ENCODE peak calls at places on chromosomes 4 and X, in eight cellular contexts. P is breast epithelium; L is brain microvascular endothelial cell; Q is foreskin keratinocyte; X is astrocyte of the spinal cord; W is CD4-positive, alpha-beta T cell; R is GM13976; H is A549. A is an unnamed sample.
A peak's percentile ranks its signal among the peaks of the same experiment; 100 is the strongest.

GRCh38 chr4:183554878-183555585 is 50.2 kb downstream of the ING2 start:
- DNase-seq in P (no peak), L (no peak), Q (no peak), X (no peak), W (no peak), R (no peak), H (no peak), A (no peak)

GRCh38 chrX:54788446-54788845 is 9.6 kb downstream of the ITIH6 start:
- DNase-seq in P (no peak), L (no peak), Q (no peak), X (no peak), W (no peak), R (no peak), H (no peak), A (no peak)

GRCh38 chr4:89222171-89222570 is 85.4 kb downstream of the GPRIN3 start:
- DNase-seq in P (no peak), L (no peak), Q (peak; percentile 11), X (no peak), W (no peak), R (no peak), H (no peak), A (no peak)

GRCh38 chr4:165378763-165379631 is at the start of gene CPE:
- DNase-seq in P (peak; percentile 81), L (peak; percentile 71), Q (peak; percentile 55), X (peak; percentile 83), W (peak; percentile 37), R (peak; percentile 69), H (peak; percentile 58), A (peak; percentile 76)

GRCh38 chr4:185071412-185071811 is 53.1 kb downstream of the HELT start:
- DNase-seq in P (no peak), L (no peak), Q (no peak), X (no peak), W (no peak), R (no peak), H (no peak), A (no peak)

GRCh38 chr4:79652232-79652631 is 244.2 kb upstream of the GK2 start:
- DNase-seq in P (no peak), L (peak; percentile 83), Q (no peak), X (peak; percentile 53), W (no peak), R (no peak), H (no peak), A (no peak)

GRCh38 chr4:43399726-43400125 is 507.2 kb downstream of the GRXCR1 start:
- DNase-seq in P (no peak), L (no peak), Q (no peak), X (no peak), W (no peak), R (no peak), H (no peak), A (no peak)

GRCh38 chr4:55363618-55364420 is 17.8 kb downstream of the SRD5A3 start:
- DNase-seq in P (no peak), L (no peak), Q (no peak), X (no peak), W (no peak), R (no peak), H (no peak), A (no peak)

GRCh38 chr4:47075919-47076318 is 44.6 kb downstream of the GABRB1 start:
- DNase-seq in P (no peak), L (no peak), Q (peak; percentile 46), X (no peak), W (no peak), R (no peak), H (no peak), A (no peak)

GRCh38 chr4:85700362-85700761 is 225.4 kb downstream of the ARHGAP24 start:
- DNase-seq in P (no peak), L (no peak), Q (no peak), X (no peak), W (no peak), R (no peak), H (no peak), A (no peak)

GRCh38 chr4:83255584-83255983 is 29.0 kb downstream of the COQ2 start:
- DNase-seq in P (no peak), L (peak; percentile 53), Q (peak; percentile 34), X (peak; percentile 67), W (no peak), R (no peak), H (peak; percentile 32), A (no peak)

GRCh38 chrX:15605233-15605632 is 4.5 kb upstream of the ACE2 start:
- DNase-seq in P (no peak), L (no peak), Q (no peak), X (no peak), W (no peak), R (no peak), H (no peak), A (no peak)

GRCh38 chrX:45784590-45784989 is 583.9 kb upstream of the DIPK2B start:
- DNase-seq in P (no peak), L (no peak), Q (no peak), X (no peak), W (no peak), R (no peak), H (no peak), A (no peak)

GRCh38 chrX:45783002-45783401 is 582.3 kb upstream of the DIPK2B start:
- DNase-seq in P (no peak), L (no peak), Q (no peak), X (no peak), W (no peak), R (no peak), H (no peak), A (no peak)

GRCh38 chrX:45778621-45779020 is 577.9 kb upstream of the DIPK2B start:
- DNase-seq in P (no peak), L (no peak), Q (no peak), X (no peak), W (no peak), R (no peak), H (no peak), A (no peak)

GRCh38 chrX:45781901-45782553 is 581.4 kb upstream of the DIPK2B start:
- DNase-seq in P (no peak), L (no peak), Q (peak; percentile 72), X (peak; percentile 73), W (no peak), R (no peak), H (peak; percentile 43), A (no peak)
- TF ChIP-seq CTCF in P (no peak), L (peak; percentile 50), Q (peak; percentile 64), X (peak; percentile 41), W (no peak), R (no peak), H (peak; percentile 39), A (no peak)

GRCh38 chrX:154748712-154749339 is 2.1 kb downstream of the GAB3 start:
- DNase-seq in P (no peak), L (peak; percentile 47), Q (peak; percentile 30), X (peak; percentile 60), W (peak; percentile 24), R (peak; percentile 45), H (peak; percentile 56), A (no peak)

GRCh38 chrX:154750301-154751120 is at the start of gene GAB3:
- DNase-seq in P (no peak), L (no peak), Q (no peak), X (peak; percentile 16), W (peak; percentile 20), R (peak; percentile 39), H (no peak), A (peak; percentile 70)

GRCh38 chrX:154751669-154752271 is 893 bp upstream of the GAB3 start:
- DNase-seq in P (no peak), L (no peak), Q (no peak), X (no peak), W (no peak), R (no peak), H (no peak), A (no peak)

GRCh38 chrX:154751121-154751668 is 318 bp upstream of the GAB3 start:
- DNase-seq in P (no peak), L (no peak), Q (no peak), X (no peak), W (no peak), R (no peak), H (no peak), A (peak; percentile 23)

DNA sequence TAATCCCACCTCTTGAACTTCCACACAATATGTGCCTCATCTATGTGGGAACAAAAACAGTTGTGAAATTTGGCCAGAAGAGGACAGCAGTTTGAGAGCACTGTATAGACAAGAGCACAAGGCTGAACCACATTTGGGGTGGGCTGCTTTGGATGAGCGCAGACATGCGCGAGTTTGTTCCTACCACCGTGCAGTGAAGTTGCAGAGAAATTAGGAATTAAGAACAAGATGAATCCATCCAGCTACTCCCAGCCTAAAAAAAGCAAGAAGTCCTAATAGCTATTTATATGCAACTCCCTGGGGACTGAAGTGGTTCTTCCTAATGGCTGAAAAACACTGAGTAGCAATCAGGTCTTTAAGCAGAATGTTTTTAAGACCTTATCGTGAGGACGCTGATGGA is 1.0 kb downstream of the GAB3 start:
- DNase-seq in P (no peak), L (no peak), Q (no peak), X (no peak), W (no peak), R (no peak), H (no peak), A (no peak)
- TF ChIP-seq CTCF in P (no peak), L (no peak), Q (no peak), X (no peak), W (no peak), R (no peak), H (no peak), A (no peak)

GRCh38 chrX:20594985-20595384 is 328.3 kb upstream of the RPS6KA3 start:
- DNase-seq in P (no peak), L (no peak), Q (peak; percentile 11), X (no peak), W (no peak), R (no peak), H (no peak), A (no peak)
- TF ChIP-seq CTCF in P (no peak), L (peak; percentile 33), Q (peak; percentile 43), X (peak; percentile 23), W (no peak), R (no peak), H (no peak), A (no peak)

GRCh38 chrX:153578200-153578835 is 20.6 kb downstream of the CCNQ start:
- DNase-seq in P (no peak), L (no peak), Q (no peak), X (peak; percentile 3), W (no peak), R (no peak), H (no peak), A (no peak)

GRCh38 chrX:153583433-153583832 is 15.5 kb downstream of the CCNQ start:
- DNase-seq in P (no peak), L (no peak), Q (peak; percentile 13), X (no peak), W (no peak), R (no peak), H (no peak), A (no peak)

GRCh38 chrX:153576961-153577360 is 22.0 kb downstream of the CCNQ start:
- DNase-seq in P (no peak), L (no peak), Q (no peak), X (no peak), W (no peak), R (no peak), H (no peak), A (no peak)

GRCh38 chrX:153582896-153583295 is 16.0 kb downstream of the CCNQ start:
- DNase-seq in P (peak; percentile 23), L (no peak), Q (peak; percentile 22), X (peak; percentile 16), W (peak; percentile 52), R (peak; percentile 89), H (no peak), A (no peak)

GRCh38 chrX:153580700-153581386 is 18.1 kb downstream of the CCNQ start:
- DNase-seq in P (no peak), L (no peak), Q (no peak), X (no peak), W (no peak), R (no peak), H (no peak), A (no peak)
- TF ChIP-seq CTCF in P (no peak), L (peak; percentile 45), Q (no peak), X (peak; percentile 32), W (no peak), R (no peak), H (peak; percentile 30), A (no peak)

GRCh38 chrX:65745992-65746391 is 78.5 kb downstream of the MSN start:
- DNase-seq in P (no peak), L (no peak), Q (no peak), X (no peak), W (no peak), R (no peak), H (no peak), A (no peak)
- TF ChIP-seq CTCF in P (no peak), L (peak; percentile 27), Q (peak; percentile 56), X (peak; percentile 11), W (no peak), R (no peak), H (peak; percentile 20), A (no peak)

A was measured in pancreas.